ENCODE peak calls at places on chromosomes 3 and 15, in seven cellular contexts. M is left lung; P is psoas muscle; W is CD8-positive, alpha-beta T cell; O is GM23338; C is endothelial cell of umbilical vein; S is Panc1. T is an unnamed sample. For H3K4me1, the result is how much of the 10 kb centered on the place peaks cover.

GRCh38 chr15:61556037-61556648 is 327.0 kb upstream of the RORA start:
- DNase-seq in W (no peak), M (no peak), S (peak), P (no peak), O (no peak), C (no peak), T (no peak)

GRCh38 chr15:49135893-49136292 is 19.5 kb downstream of the COPS2 start:
- DNase-seq in O (no peak), W (no peak), C (peak), M (no peak), P (no peak), S (no peak), T (no peak)

GRCh38 chr3:138384971-138385370 is 36.6 kb downstream of the MRAS start:
- DNase-seq in S (no peak), W (no peak), P (no peak), O (no peak), M (no peak), C (no peak), T (no peak)

GRCh38 chr3:156483961-156484787 is 70.7 kb downstream of the SSR3 start:
- DNase-seq in M (no peak), O (no peak), W (peak), P (no peak), S (no peak), C (peak), T (no peak)

GRCh38 chr3:149407898-149408297 is 30.4 kb upstream of the TM4SF1 start:
- DNase-seq in S (no peak), W (no peak), P (no peak), C (no peak), O (no peak), M (no peak), T (no peak)

GRCh38 chr15:51603002-51603401 is 19.6 kb downstream of the DMXL2 start:
- DNase-seq in P (no peak), M (no peak), W (no peak), O (no peak), C (no peak), S (no peak), T (no peak)

GRCh38 chr15:101045236-101045646 is 126.1 kb downstream of the LRRK1 start:
- DNase-seq in C (peak), W (peak), M (no peak), S (no peak), P (no peak), O (no peak), T (no peak)

GRCh38 chr3:61311044-61311443 is 59.8 kb upstream of the FHIT start:
- DNase-seq in C (no peak), O (no peak), P (no peak), S (no peak), M (no peak), W (no peak), T (no peak)

GRCh38 chr3:127848131-127849129 is 26.1 kb upstream of the MGLL start:
- DNase-seq in O (peak), M (no peak), C (no peak), W (no peak), P (no peak), S (no peak), T (no peak)

GRCh38 chr3:117611242-117611641 is 901.7 kb downstream of the TUSC7 start:
- DNase-seq in W (no peak), M (no peak), C (no peak), P (no peak), S (no peak), O (no peak), T (no peak)

GRCh38 chr3:21310176-21310575 is 440.8 kb downstream of the ZNF385D start:
- DNase-seq in M (no peak), P (no peak), W (no peak), C (no peak), S (no peak), O (no peak), T (no peak)

GRCh38 chr15:99100245-99101173 is 4.4 kb upstream of the SYNM start:
- DNase-seq in O (peak), M (peak), P (peak), S (no peak), W (peak), C (peak), T (no peak)

GRCh38 chr3:79019137-79019923 is 748.5 kb downstream of the ROBO1 start:
- DNase-seq in S (peak), C (peak), W (peak), O (peak), P (peak), M (peak), T (no peak)

GRCh38 chr15:71443538-71443937 is 328.3 kb downstream of the THSD4 start:
- DNase-seq in W (no peak), S (peak), O (peak), C (peak), P (peak), M (no peak), T (no peak)

GRCh38 chr15:76936671-76937070 is 5.1 kb downstream of the RCN2 start:
- DNase-seq in M (no peak), O (no peak), S (no peak), W (no peak), P (no peak), C (no peak), T (no peak)

GRCh38 chr15:67836477-67836876 is 3.4 kb downstream of the RNU6-1 start:
- DNase-seq in M (no peak), S (no peak), C (peak), O (peak), P (peak), W (peak), T (no peak)

DNA sequence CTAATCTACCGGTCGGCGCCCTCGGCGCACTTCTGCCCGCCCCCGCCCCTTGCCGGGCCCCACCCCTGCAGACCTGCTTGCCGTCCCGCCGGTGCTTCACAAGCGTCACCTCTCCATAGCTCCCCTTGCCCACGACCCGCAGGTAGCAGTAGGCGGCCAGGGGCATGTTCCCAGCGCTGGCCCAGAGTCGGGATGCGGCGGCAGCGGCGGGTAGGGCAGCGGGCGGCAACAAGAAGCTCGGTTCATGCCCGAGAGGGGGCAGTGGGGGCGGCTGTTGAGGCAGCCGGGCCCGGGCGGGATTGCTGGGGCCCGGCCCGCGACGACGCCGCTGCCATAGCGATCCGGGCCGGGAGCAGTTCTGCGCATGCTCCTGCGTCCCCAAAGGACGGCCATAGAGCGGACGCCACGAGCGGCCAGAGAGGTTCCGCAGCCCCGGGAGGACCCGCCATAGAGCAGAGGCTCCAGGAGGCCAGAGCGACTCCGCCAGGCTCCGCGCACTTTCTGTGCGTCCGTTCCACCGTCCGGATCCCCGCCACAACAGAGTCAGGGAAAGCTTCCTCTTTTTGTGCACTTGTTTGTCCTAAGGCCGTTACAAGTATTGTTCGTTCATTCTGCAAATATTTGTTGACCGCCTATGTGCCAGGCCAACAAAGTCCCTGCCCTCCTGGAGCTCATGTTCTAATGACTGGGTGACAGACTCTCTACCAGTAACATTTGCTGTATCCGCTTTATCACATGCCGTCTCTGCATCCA is at the start of gene NEK4:
- DNase-seq in W (peak), P (peak), S (peak), O (peak), M (peak), C (peak), T (peak)
- H3K4me1 ChIP-seq in W (under half), P (under half), S (under half), O (under half), M (under half), C (under half), T (under half)

GRCh38 chr3:176927280-176927679 is 270.0 kb downstream of the TBL1XR1 start:
- DNase-seq in O (no peak), P (no peak), M (no peak), S (no peak), W (no peak), C (no peak), T (no peak)
- H3K4me1 ChIP-seq in O (under half), P (under half), M (under half), S (under half), W (under half), C (under half), T (under half)

GRCh38 chr3:133827684-133828083 is 22.1 kb downstream of the SRPRB start:
- DNase-seq in O (no peak), M (no peak), C (no peak), W (no peak), S (no peak), P (no peak), T (no peak)
- H3K4me1 ChIP-seq in O (under half), M (under half), C (under half), W (under half), S (under half), P (under half), T (under half)

GRCh38 chr15:83065431-83065830 is 1.6 kb downstream of the BTBD1 start:
- DNase-seq in W (no peak), P (no peak), C (peak), M (no peak), O (no peak), S (no peak), T (no peak)

GRCh38 chr15:83063555-83063954 is 3.5 kb downstream of the BTBD1 start:
- DNase-seq in P (no peak), S (no peak), W (no peak), C (no peak), O (no peak), M (no peak), T (no peak)

GRCh38 chr15:83064859-83065258 is 2.2 kb downstream of the BTBD1 start:
- DNase-seq in M (no peak), P (no peak), C (peak), S (no peak), O (no peak), W (no peak), T (no peak)

GRCh38 chr15:83061680-83062079 is 5.4 kb downstream of the BTBD1 start:
- DNase-seq in O (no peak), S (no peak), C (no peak), W (no peak), M (no peak), P (no peak), T (no peak)

DNA sequence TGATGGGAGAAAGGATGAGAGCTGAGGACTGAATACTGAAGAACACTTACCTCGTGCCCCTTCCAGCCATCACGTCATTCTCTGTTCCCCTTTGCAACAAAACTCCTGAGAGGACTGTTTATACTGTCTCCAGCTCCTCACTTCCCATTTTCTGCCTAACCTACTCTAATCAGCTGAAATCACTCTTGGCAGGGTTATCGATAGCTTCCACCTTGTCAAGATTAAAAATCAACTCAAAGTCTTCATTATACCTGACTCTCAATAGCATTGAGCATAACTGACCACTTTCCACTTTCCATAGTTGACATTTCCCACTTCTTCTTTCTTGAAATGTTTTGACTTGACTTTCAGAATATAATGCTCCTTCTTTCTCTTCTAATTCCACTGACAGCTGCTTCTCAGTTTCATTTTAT is 4.3 kb downstream of the BTBD1 start:
- DNase-seq in M (no peak), W (no peak), S (no peak), C (no peak), P (no peak), O (no peak), T (no peak)
- H3K4me1 ChIP-seq in M (under half), W (under half), S (under half), C (under half), P (half or more), O (under half), T (half or more)

GRCh38 chr3:132414841-132415240 is 2.5 kb upstream of the DNAJC13 start:
- DNase-seq in W (no peak), C (no peak), M (no peak), S (no peak), O (no peak), P (no peak), T (no peak)
- H3K4me1 ChIP-seq in W (under half), C (under half), M (under half), S (under half), O (under half), P (under half), T (under half)

DNA sequence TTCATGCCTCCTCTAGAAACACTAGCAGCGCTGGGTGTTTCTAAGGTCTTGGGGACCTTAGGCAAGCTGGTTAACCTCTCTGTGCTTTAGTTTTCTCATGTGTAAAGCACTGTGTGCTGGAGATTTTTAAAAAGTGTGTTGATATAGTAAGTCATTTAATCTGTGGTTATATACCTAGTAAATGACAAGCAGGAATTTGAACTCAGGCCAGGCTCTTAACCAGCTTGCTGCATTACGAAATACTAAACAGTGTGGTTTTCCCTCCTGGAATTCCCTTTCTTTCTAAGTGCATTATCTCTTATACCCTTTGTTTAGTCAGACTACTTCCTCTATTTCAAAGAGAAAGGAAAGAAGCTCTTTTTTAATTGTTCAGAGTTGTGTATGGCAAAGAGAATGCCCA is 26.5 kb downstream of the NEO1 start:
- DNase-seq in O (peak), W (no peak), P (no peak), C (no peak), M (no peak), S (no peak), T (no peak)
- H3K4me1 ChIP-seq in O (under half), W (under half), P (half or more), C (under half), M (under half), S (under half), T (half or more)

DNA sequence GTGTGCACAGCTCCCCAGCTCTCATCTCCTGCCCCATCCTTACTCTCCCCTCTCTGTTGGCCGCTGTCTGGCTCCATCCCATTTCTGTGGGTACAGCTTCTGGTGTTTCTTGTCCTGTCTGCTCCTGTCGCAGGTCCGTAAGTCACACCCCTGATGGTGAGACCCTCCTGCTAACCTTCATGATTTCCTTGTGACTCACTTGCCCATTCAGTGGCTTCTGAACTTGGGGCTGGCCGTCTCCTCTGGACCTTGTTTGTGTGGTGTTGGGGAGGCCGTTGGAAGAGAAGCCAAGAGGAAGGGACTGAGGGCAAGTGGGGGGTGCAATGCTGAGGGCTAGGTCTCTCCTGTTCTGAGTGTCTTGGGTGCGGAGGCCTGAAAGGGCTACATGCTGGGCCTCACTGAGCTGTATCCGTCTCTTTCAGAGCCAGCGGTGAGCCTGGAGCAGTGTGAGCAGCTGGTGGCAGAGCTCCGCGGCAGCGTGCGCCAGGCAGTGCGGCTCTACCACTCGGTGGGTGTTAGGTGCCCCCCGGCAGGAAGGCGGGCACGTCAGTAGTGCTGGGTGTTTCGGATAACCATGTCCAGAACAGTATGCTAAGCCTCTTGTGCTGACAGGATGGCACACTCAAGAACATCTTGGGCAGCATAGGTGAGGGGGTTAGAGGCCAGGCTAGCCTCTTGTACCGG is 3.7 kb upstream of the JMJD7 start:
- DNase-seq in C (no peak), P (no peak), W (no peak), S (no peak), M (peak), O (no peak), T (no peak)
- H3K4me1 ChIP-seq in C (under half), P (under half), W (under half), S (under half), M (under half), O (under half), T (under half)

GRCh38 chr3:107596639-107597038 is 73.9 kb downstream of the BBX start:
- DNase-seq in O (no peak), W (no peak), S (no peak), P (no peak), M (no peak), C (no peak), T (no peak)
- H3K4me1 ChIP-seq in O (half or more), W (under half), S (under half), P (under half), M (under half), C (under half), T (under half)

GRCh38 chr3:58042947-58043707 is 34.9 kb downstream of the FLNB start:
- DNase-seq in P (no peak), S (no peak), O (no peak), C (no peak), W (no peak), M (no peak), T (no peak)
- H3K4me1 ChIP-seq in P (under half), S (half or more), O (half or more), C (half or more), W (under half), M (under half), T (under half)

DNA sequence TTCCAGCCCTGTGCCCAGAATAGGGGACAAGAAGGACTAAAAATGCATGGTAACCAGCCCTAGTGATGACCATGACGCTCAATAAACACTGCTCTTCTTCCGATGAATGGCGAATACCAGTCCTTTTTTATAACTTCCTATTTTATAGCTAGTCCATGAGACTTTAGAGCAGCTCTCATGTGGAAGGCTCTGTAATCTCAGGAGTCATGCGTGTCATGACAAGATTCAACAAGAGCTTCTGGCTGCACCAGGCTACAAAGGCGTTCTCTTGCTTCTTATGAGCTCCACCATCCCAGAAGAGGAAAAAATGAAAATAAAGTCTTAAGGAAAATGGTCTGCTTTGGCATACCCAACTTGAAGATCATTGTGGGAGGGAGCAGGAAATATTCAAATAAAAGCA is 141.0 kb downstream of the TMCO5A start:
- DNase-seq in W (no peak), O (no peak), M (no peak), S (no peak), C (no peak), P (no peak), T (no peak)
- H3K4me1 ChIP-seq in W (under half), O (under half), M (under half), S (under half), C (under half), P (under half), T (under half)